ENCODE peak calls at places on chromosome 20, in seven cellular contexts. W is AG04450, J is astrocyte of the spinal cord, T is RWPE2, Y is brain microvascular endothelial cell, C is IMR-90, A is HepG2. P is an unnamed sample.

GRCh38 chr20:25686081-25687077 is 10.3 kb downstream of the ZNF337 start:
- DNase-seq in W (no peak), J (no peak), T (no peak), Y (no peak), C (no peak), A (no peak), P (no peak)

GRCh38 chr20:49717693-49718092 is 4.0 kb upstream of the B4GALT5 start:
- DNase-seq in W (no peak), J (no peak), T (peak; percentile 17), Y (no peak), C (peak; percentile 7), A (peak; percentile 55), P (no peak)

GRCh38 chr20:51021067-51022025 is 1.6 kb downstream of the KCNG1 start:
- DNase-seq in W (no peak), J (peak; percentile 48), T (no peak), Y (peak; percentile 50), C (peak; percentile 61), A (no peak), P (peak; percentile 21)

GRCh38 chr20:43507150-43508080 is at the start of gene L3MBTL1:
- DNase-seq in W (no peak), J (peak; percentile 32), T (peak; percentile 86), Y (no peak), C (peak; percentile 23), A (peak; percentile 70), P (peak; percentile 12)

GRCh38 chr20:61253264-61253639 is 1.2 kb downstream of the CDH4 start:
- DNase-seq in W (no peak), J (peak; percentile 53), T (peak; percentile 84), Y (no peak), C (peak; percentile 45), A (no peak), P (no peak)

GRCh38 chr20:63150911-63151531 is 64.9 kb downstream of the YTHDF1 start:
- DNase-seq in W (no peak), J (no peak), T (peak; percentile 84), Y (no peak), C (no peak), A (no peak), P (no peak)

GRCh38 chr20:19913927-19914614 is 103.1 kb upstream of the NAA20 start:
- DNase-seq in W (no peak), J (peak; percentile 47), T (no peak), Y (peak; percentile 43), C (peak; percentile 51), A (peak; percentile 47), P (peak; percentile 26)

GRCh38 chr20:2385496-2385895 is 4.8 kb downstream of the TGM6 start:
- DNase-seq in W (no peak), J (no peak), T (no peak), Y (no peak), C (no peak), A (no peak), P (no peak)

GRCh38 chr20:58905236-58905635 is 52.7 kb downstream of the GNAS start:
- DNase-seq in W (no peak), J (no peak), T (no peak), Y (no peak), C (no peak), A (no peak), P (no peak)

GRCh38 chr20:32879538-32879937 is 20.8 kb downstream of the EFCAB8 start:
- DNase-seq in W (no peak), J (no peak), T (no peak), Y (no peak), C (no peak), A (no peak), P (no peak)

GRCh38 chr20:35088231-35088794 is 4.3 kb downstream of the TRPC4AP start:
- DNase-seq in W (no peak), J (no peak), T (no peak), Y (no peak), C (peak; percentile 33), A (no peak), P (peak; percentile 34)

GRCh38 chr20:59994697-59995122 is 36.5 kb downstream of the CDH26 start:
- DNase-seq in W (no peak), J (no peak), T (peak; percentile 99), Y (no peak), C (peak; percentile 20), A (no peak), P (peak; percentile 2)
- H3K4me3 ChIP-seq in W (no peak overlapping the region), J (no peak overlapping the region), T (no peak overlapping the region), Y (no peak overlapping the region), C (no peak overlapping the region), A (no peak overlapping the region), P (no peak overlapping the region)

GRCh38 chr20:54100563-54100962 is 30.2 kb upstream of the BCAS1 start:
- DNase-seq in W (no peak), J (no peak), T (no peak), Y (peak; percentile 30), C (peak; percentile 12), A (no peak), P (no peak)
- TF ChIP-seq CTCF in W (no peak), J (no peak), T (no peak), Y (no peak), C (no peak), A (no peak), P (no peak)

DNA sequence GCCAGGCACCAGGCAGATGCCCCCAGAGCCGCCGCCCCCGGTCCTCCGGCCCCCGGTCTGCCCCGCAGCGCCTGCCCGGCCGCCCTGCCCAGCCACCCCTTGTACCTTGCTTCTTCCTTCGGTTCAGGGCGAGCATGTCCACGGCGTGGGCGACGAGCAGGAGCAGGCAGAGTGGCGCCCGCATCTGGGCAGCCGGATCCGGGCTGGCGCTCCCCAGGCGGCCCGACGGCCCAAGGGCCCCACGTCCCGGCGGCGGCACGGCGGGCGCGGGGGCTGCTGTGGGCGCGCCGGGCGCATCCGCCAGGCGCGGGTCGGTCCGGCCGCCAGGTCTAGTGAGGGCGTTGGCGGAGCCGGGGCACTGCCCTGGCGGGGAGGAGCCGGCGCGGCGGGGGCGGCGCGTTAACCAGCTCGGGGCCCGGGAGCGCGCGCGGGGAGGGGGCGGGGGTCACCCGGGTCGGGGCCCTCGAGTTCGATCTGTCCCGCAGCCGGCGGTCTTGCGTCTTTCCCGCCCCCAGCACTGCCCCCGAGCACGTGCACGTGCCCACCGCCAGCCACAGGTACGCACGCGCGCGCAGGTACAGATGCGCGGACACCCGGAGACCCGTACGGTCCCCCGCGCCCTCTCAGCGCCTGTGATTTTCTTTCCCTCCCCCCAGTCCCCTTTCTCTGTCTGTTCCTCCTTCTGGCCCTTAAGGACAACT is at the start of gene RSPO4:
- DNase-seq in W (no peak), J (no peak), T (no peak), Y (no peak), C (no peak), A (no peak), P (no peak)
- H3K4me3 ChIP-seq in W (no peak within 1 kb of the TSS), J (no peak within 1 kb of the TSS), T (peak within 1 kb of the TSS; percentile 59), Y (no peak within 1 kb of the TSS), C (no peak within 1 kb of the TSS), A (no peak within 1 kb of the TSS), P (no peak within 1 kb of the TSS)

DNA sequence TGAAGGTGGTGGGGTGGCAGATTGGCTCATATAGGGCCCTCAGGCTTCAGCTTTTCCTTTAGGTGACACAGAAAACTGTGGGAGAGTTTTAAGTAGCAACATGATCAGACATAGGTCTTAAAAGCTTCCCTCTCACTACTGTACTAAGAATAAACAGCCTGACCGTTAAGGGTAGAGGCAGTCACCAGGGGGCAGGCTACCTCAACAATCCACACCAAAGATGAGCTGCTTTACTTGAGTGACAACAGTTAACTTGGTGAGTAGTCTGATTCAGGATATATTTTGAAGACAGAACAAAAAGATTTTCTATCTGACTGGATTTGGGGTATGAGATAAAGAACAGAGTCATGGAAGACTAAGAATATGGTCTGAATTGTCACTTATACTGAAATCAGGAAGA is 193.1 kb upstream of the SHLD1 start:
- DNase-seq in W (no peak), J (peak; percentile 50), T (no peak), Y (peak; percentile 65), C (peak; percentile 47), A (peak; percentile 61), P (peak; percentile 36)
- TF ChIP-seq CTCF in W (peak; percentile 75), J (peak; percentile 73), T (peak; percentile 73), Y (peak; percentile 80), C (peak; percentile 59), A (peak; percentile 87), P (peak; percentile 53)

GRCh38 chr20:3812259-3812681 is 8.1 kb upstream of the AP5S1 start:
- DNase-seq in W (no peak), J (no peak), T (no peak), Y (no peak), C (no peak), A (no peak), P (no peak)

GRCh38 chr20:3813758-3814581 is 6.4 kb upstream of the AP5S1 start:
- DNase-seq in W (no peak), J (no peak), T (no peak), Y (no peak), C (no peak), A (no peak), P (no peak)

GRCh38 chr20:3812975-3813599 is 7.3 kb upstream of the AP5S1 start:
- DNase-seq in W (no peak), J (no peak), T (no peak), Y (no peak), C (no peak), A (no peak), P (no peak)

GRCh38 chr20:3808544-3808943 is 11.8 kb upstream of the AP5S1 start:
- DNase-seq in W (no peak), J (no peak), T (no peak), Y (no peak), C (no peak), A (no peak), P (no peak)

GRCh38 chr20:3811421-3812258 is 8.7 kb upstream of the AP5S1 start:
- DNase-seq in W (peak; percentile 99), J (peak; percentile 100), T (peak; percentile 98), Y (peak; percentile 95), C (peak; percentile 99), A (peak; percentile 90), P (peak; percentile 100)
- H3K4me3 ChIP-seq in W (peak overlapping the region; percentile 46), J (peak overlapping the region; percentile 25), T (peak overlapping the region; percentile 20), Y (peak overlapping the region; percentile 40), C (peak overlapping the region; percentile 14), A (peak overlapping the region; percentile 18), P (peak overlapping the region; percentile 63)

GRCh38 chr20:39066464-39066863 is 104.3 kb downstream of the DHX35 start:
- DNase-seq in W (no peak), J (no peak), T (no peak), Y (no peak), C (no peak), A (peak; percentile 48), P (no peak)
- TF ChIP-seq CTCF in W (no peak), J (no peak), T (no peak), Y (no peak), C (no peak), A (peak; percentile 57), P (no peak)

DNA sequence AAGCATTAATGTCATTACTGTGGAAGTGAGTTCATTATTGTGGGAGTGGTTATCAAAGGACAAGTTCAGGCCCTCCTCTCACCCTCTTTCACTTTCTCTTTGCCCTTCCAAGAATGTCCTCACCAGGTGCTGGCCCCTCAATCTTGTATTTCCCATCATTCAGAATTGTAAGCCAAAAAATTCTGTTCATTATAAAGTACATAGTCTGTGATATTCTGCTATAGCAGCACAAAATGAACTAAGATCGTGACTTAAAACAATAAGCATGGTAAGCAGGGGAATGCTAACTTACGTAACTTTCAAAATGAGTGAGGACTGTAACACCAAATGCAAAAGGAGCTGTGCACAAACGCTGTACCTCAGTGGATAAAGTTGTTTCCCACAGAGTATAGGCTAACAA is 515.7 kb upstream of the BTBD3 start:
- DNase-seq in W (no peak), J (no peak), T (no peak), Y (no peak), C (no peak), A (no peak), P (no peak)
- H3K4me3 ChIP-seq in W (no peak overlapping the region), J (no peak overlapping the region), T (no peak overlapping the region), Y (no peak overlapping the region), C (no peak overlapping the region), A (peak overlapping the region; percentile 42), P (no peak overlapping the region)